ENCODE peak calls at places on chromosomes 13 and 19, in five cellular contexts. A is GM12878, W is K562, D is SK-N-SH, N is IMR-90. O is an unnamed sample.

GRCh38 chr19:6848986-6849385 is 38.4 kb upstream of the ADGRE1 start:
- DNase-seq in A (no peak), W (no peak), D (no peak), N (no peak), O (no peak)

GRCh38 chr13:20714563-20715339 is 11.3 kb downstream of the IL17D start:
- DNase-seq in A (no peak), W (no peak), D (no peak), N (peak), O (no peak)

GRCh38 chr13:111325941-111326620 is 5.6 kb downstream of the TEX29 start:
- DNase-seq in A (no peak), W (no peak), D (no peak), N (no peak), O (no peak)

GRCh38 chr13:95323930-95324662 is 22.8 kb upstream of the ABCC4 start:
- DNase-seq in A (no peak), W (no peak), D (peak), N (no peak), O (no peak)

GRCh38 chr13:113493315-113493951 is 2.9 kb upstream of the DCUN1D2 start:
- DNase-seq in A (peak), W (no peak), D (no peak), N (peak), O (peak)

GRCh38 chr19:43784251-43784980 is 3.6 kb upstream of the KCNN4 start:
- DNase-seq in A (no peak), W (peak), D (no peak), N (peak), O (peak)

GRCh38 chr13:73607489-73608156 is 526.6 kb downstream of the KLF12 start:
- DNase-seq in A (no peak), W (no peak), D (no peak), N (peak), O (no peak)

GRCh38 chr19:16942583-16942982 is 53.8 kb downstream of the F2RL3 start:
- DNase-seq in A (no peak), W (no peak), D (no peak), N (no peak), O (no peak)

GRCh38 chr13:23510544-23510916 is 59.7 kb upstream of the TNFRSF19 start:
- DNase-seq in A (no peak), W (no peak), D (no peak), N (no peak), O (no peak)

GRCh38 chr19:5624154-5624663 is 1.3 kb downstream of the SAFB start:
- DNase-seq in A (no peak), W (no peak), D (peak), N (peak), O (no peak)

GRCh38 chr19:15331419-15332310 is 674 bp downstream of the BRD4 start:
- DNase-seq in A (no peak), W (peak), D (peak), N (no peak), O (peak)

DNA sequence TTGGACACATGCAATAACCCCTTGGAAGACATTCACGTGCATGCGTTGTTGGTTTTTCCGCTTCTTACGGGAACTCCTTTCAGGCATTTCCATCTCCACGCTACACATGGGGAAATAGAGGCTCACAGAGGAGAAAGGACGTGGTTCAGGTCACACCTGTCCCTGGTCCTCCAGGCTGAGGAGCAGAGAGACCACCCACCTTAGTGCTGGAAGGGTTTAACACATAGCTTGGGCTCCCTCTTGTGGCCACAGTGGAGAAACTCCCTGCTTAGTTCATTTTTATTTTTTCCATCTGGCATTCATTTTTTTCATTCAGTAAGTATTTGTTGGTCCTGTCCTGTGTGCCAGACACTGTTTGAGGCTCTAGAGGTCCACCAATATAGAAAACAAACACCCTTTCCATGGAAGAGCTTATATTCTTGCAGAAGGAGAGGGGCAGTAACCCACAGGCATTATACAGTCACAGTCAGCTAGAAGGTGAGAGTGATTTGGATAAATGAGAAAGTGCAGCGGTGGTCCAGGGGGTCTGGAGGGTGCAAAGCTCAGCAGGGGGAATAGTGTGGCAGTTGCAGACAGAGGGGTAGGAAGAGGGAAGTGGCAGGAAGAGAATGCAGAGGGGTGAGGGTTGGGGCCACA is 24.2 kb upstream of the TTYH1 start:
- DNase-seq in A (no peak), W (peak), D (peak), N (peak), O (peak)
- TF ChIP-seq RCOR1 in A (no peak), W (no peak), D (no peak), N (no peak), O (no peak)

GRCh38 chr19:8373867-8374813 is 10.2 kb downstream of the ANGPTL4 start:
- DNase-seq in A (no peak), W (peak), D (peak), N (no peak), O (no peak)
- TF ChIP-seq RCOR1 in A (no peak), W (no peak), D (no peak), N (no peak), O (no peak)

GRCh38 chr19:34712606-34713261 is 21.3 kb upstream of the ZNF181 start:
- DNase-seq in A (peak), W (peak), D (peak), N (peak), O (peak)
- TF ChIP-seq RCOR1 in A (no peak), W (no peak), D (no peak), N (no peak), O (no peak)

GRCh38 chr13:97889803-97890202 is 63.7 kb upstream of the IPO5 start:
- DNase-seq in A (no peak), W (no peak), D (no peak), N (no peak), O (no peak)
- TF ChIP-seq RCOR1 in A (no peak), W (no peak), D (no peak), N (no peak), O (no peak)

DNA sequence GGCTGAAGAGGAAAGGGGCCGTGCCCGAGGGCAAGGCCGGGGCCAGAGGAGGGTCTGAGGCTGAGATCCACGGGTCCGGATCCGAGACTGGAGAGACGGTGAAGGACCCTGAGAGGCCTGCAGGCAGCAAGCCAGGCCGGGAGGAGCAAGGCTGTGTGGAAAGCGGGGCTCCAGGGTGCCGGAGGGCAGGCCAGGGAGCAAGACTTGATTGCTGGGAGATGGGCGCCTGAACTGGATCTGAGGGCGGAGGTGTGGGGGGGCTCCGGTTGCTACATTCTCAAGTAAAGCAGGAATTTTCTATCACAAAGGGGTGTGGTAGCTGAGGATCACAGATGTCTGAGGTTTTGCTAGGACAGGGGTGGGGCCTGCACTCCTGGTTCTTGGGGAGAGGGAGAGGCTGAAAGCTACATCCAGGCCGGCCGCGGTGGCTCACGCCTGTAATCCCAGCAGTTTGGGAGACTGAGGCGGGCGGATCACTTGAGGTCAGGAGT is 3.8 kb downstream of the MAMSTR start:
- DNase-seq in A (no peak), W (no peak), D (no peak), N (no peak), O (no peak)
- TF ChIP-seq RCOR1 in A (no peak), W (no peak), D (no peak), N (no peak), O (no peak)

DNA sequence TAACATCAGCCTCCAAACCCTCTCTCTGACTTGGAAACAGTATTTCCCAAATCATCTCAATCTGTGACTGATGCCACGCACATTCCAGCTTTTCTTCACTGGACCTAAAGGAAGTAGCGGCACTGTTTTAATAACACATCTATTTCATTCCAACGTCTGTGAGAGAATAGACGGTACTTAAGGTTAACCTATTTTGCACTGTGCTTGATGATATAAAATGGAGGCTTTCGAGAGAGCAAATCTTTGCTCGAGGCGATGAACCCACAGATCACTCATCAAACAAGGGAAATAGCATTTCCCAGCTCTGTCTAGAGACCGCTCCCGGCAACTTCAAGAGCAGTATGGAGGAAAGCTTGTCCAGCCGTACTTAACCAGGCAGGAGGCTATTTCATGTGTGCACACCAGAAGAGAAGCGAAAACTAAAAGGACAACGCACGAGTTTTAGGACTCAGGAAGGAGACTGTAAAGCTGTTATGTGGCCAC is 2.9 kb downstream of the UBL3 start:
- DNase-seq in A (no peak), W (no peak), D (peak), N (peak), O (no peak)
- TF ChIP-seq RCOR1 in A (no peak), W (no peak), D (no peak), N (no peak), O (no peak)

DNA sequence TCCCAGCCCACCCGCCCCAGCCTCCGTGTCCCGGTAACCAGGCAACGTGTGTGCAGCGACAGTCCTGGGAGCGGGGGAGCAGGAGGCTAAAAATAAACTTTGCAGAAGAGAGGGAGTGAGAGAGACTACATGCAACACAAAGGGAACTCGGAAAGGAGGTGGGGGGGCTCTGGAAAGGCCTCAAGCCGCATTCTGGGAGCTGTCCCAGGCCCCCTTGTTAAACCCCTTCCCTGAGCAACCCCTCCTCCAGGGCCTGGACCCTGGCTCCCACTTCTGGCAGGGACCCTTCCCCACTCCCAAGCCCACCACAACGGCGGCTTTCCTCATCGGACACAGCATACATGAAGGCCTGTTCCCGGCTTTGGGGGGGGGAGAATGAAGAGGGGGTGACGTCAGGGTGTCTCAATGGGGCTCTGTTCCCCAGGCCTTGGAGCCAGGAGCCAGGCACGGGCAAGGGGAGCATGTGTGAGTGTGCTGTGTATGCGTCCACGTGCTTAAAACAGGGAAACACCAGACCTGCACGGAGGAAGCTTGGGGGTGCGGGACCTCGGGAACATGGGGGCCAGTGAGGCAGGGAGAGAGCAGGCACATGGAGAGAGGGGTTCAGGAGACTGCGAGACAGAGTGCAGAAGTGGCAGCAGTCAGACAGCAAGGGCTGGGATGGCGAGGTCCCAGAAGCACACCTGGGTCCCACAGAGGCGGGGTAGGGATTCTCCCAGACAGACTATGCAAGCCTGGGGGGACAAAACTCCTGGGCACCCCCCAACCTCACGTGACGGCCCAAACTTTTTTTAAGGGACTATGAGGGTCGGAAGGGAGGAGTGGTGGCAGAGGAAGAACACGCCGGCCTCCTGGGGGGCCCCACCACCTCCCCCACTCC is 2.3 kb downstream of the ERF start:
- DNase-seq in A (no peak), W (no peak), D (peak), N (peak), O (peak)
- TF ChIP-seq RCOR1 in A (no peak), W (no peak), D (no peak), N (no peak), O (no peak)

GRCh38 chr19:8308891-8309291 is 733 bp upstream of the CD320 start:
- DNase-seq in A (no peak), W (no peak), D (no peak), N (no peak), O (no peak)
- TF ChIP-seq RCOR1 in A (no peak), W (no peak), D (no peak), N (no peak), O (no peak)

O was measured in A549.